ENCODE peak calls at places on chromosomes 7 and 10, in four cellular contexts. D is EL; V is central memory CD8-positive, alpha-beta T cell; L is suprapubic skin. T is an unnamed sample.

GRCh38 chr7:129262333-129262732 is 37.5 kb downstream of the AHCYL2 start:
- DNase-seq in D (no peak), V (no peak), L (no peak), T (no peak)

GRCh38 chr10:103149991-103150622 is 43.0 kb downstream of the NT5C2 start:
- DNase-seq in D (no peak), V (no peak), L (no peak), T (no peak)

GRCh38 chr7:35512716-35513115 is 182.2 kb downstream of the HERPUD2 start:
- DNase-seq in D (no peak), V (no peak), L (no peak), T (no peak)

GRCh38 chr7:98215561-98216495 is 4.6 kb downstream of the BHLHA15 start:
- DNase-seq in D (no peak), V (no peak), L (peak), T (no peak)

GRCh38 chr10:33722067-33722466 is 387.6 kb upstream of the NRP1 start:
- DNase-seq in D (peak), V (no peak), L (no peak), T (no peak)

GRCh38 chr10:91776266-91776665 is 22.0 kb upstream of the TNKS2 start:
- DNase-seq in D (no peak), V (no peak), L (no peak), T (no peak)

GRCh38 chr7:128197989-128198580 is 43.0 kb upstream of the LEP start:
- DNase-seq in D (no peak), V (no peak), L (no peak), T (no peak)

GRCh38 chr7:128812514-128813168 is 17.6 kb upstream of the FLNC start:
- DNase-seq in D (no peak), V (no peak), L (no peak), T (peak)

T was measured in NCI-H226.